ENCODE peak calls at places on chromosomes 11 and 22, in eight cellular contexts. One of them, this sample, is unnamed.

GRCh38 chr11:8026982-8027381 is 39.8 kb downstream of the EIF3F start:
- DNase-seq in AG09309: no peak
- DNase-seq in T-helper 1 cell: no peak
- DNase-seq in left cardiac atrium: no peak
- DNase-seq in naive thymus-derived CD4-positive, alpha-beta T cell: no peak
- DNase-seq in GM19239: no peak
- DNase-seq in stomach: no peak
- DNase-seq in pons: no peak
- DNase-seq in this sample: no peak

GRCh38 chr11:112162761-112163669 is 879 bp downstream of the IL18 start:
- DNase-seq in AG09309: no peak
- DNase-seq in pons: no peak
- DNase-seq in GM19239: no peak
- DNase-seq in left cardiac atrium: no peak
- DNase-seq in naive thymus-derived CD4-positive, alpha-beta T cell: no peak
- DNase-seq in stomach: no peak
- DNase-seq in T-helper 1 cell: no peak
- DNase-seq in this sample: no peak

GRCh38 chr11:43327987-43328386 is 16.2 kb downstream of the API5 start:
- DNase-seq in AG09309: peak
- DNase-seq in stomach: peak
- DNase-seq in naive thymus-derived CD4-positive, alpha-beta T cell: no peak
- DNase-seq in left cardiac atrium: no peak
- DNase-seq in GM19239: no peak
- DNase-seq in T-helper 1 cell: no peak
- DNase-seq in pons: no peak
- DNase-seq in this sample: no peak

GRCh38 chr11:132342408-132342807 is 972.0 kb downstream of the NTM start:
- DNase-seq in naive thymus-derived CD4-positive, alpha-beta T cell: no peak
- DNase-seq in GM19239: no peak
- DNase-seq in T-helper 1 cell: no peak
- DNase-seq in stomach: no peak
- DNase-seq in left cardiac atrium: no peak
- DNase-seq in pons: no peak
- DNase-seq in AG09309: no peak
- DNase-seq in this sample: no peak

GRCh38 chr22:29683536-29683935 is 36.3 kb upstream of the CABP7 start:
- DNase-seq in GM19239: no peak
- DNase-seq in pons: no peak
- DNase-seq in left cardiac atrium: no peak
- DNase-seq in naive thymus-derived CD4-positive, alpha-beta T cell: no peak
- DNase-seq in T-helper 1 cell: no peak
- DNase-seq in AG09309: no peak
- DNase-seq in stomach: no peak
- DNase-seq in this sample: no peak

GRCh38 chr11:9039194-9039593 is 35.4 kb upstream of the NRIP3 start:
- DNase-seq in pons: no peak
- DNase-seq in left cardiac atrium: no peak
- DNase-seq in stomach: no peak
- DNase-seq in AG09309: no peak
- DNase-seq in T-helper 1 cell: no peak
- DNase-seq in GM19239: peak
- DNase-seq in naive thymus-derived CD4-positive, alpha-beta T cell: no peak
- DNase-seq in this sample: no peak

GRCh38 chr22:24244144-24244787 is 616 bp downstream of the GGT5 start:
- DNase-seq in naive thymus-derived CD4-positive, alpha-beta T cell: no peak
- DNase-seq in GM19239: no peak
- DNase-seq in T-helper 1 cell: no peak
- DNase-seq in AG09309: no peak
- DNase-seq in pons: no peak
- DNase-seq in left cardiac atrium: peak
- DNase-seq in stomach: no peak
- DNase-seq in this sample: peak

GRCh38 chr11:12229450-12230229 is 119.2 kb downstream of the MICAL2 start:
- DNase-seq in left cardiac atrium: no peak
- DNase-seq in pons: no peak
- DNase-seq in stomach: peak
- DNase-seq in naive thymus-derived CD4-positive, alpha-beta T cell: no peak
- DNase-seq in GM19239: no peak
- DNase-seq in AG09309: no peak
- DNase-seq in T-helper 1 cell: no peak
- DNase-seq in this sample: no peak

GRCh38 chr22:46797355-46797754 is 34.9 kb downstream of the TBC1D22A start:
- DNase-seq in pons: no peak
- DNase-seq in GM19239: no peak
- DNase-seq in stomach: no peak
- DNase-seq in AG09309: no peak
- DNase-seq in T-helper 1 cell: no peak
- DNase-seq in left cardiac atrium: no peak
- DNase-seq in naive thymus-derived CD4-positive, alpha-beta T cell: no peak
- DNase-seq in this sample: no peak

GRCh38 chr11:10568486-10568941 is at the start of gene LYVE1:
- DNase-seq in T-helper 1 cell: no peak
- DNase-seq in AG09309: no peak
- DNase-seq in left cardiac atrium: peak
- DNase-seq in GM19239: no peak
- DNase-seq in naive thymus-derived CD4-positive, alpha-beta T cell: no peak
- DNase-seq in pons: peak
- DNase-seq in stomach: no peak
- DNase-seq in this sample: no peak

GRCh38 chr11:12482839-12483238 is 105.5 kb downstream of the PARVA start:
- DNase-seq in AG09309: no peak
- DNase-seq in naive thymus-derived CD4-positive, alpha-beta T cell: no peak
- DNase-seq in GM19239: no peak
- DNase-seq in pons: no peak
- DNase-seq in left cardiac atrium: no peak
- DNase-seq in T-helper 1 cell: no peak
- DNase-seq in stomach: no peak
- DNase-seq in this sample: no peak

GRCh38 chr22:30694171-30694637 is 470 bp upstream of the OSBP2 start:
- DNase-seq in GM19239: peak
- DNase-seq in AG09309: no peak
- DNase-seq in left cardiac atrium: peak
- DNase-seq in naive thymus-derived CD4-positive, alpha-beta T cell: peak
- DNase-seq in pons: peak
- DNase-seq in T-helper 1 cell: peak
- DNase-seq in stomach: peak
- DNase-seq in this sample: peak

GRCh38 chr11:70552441-70553150 is 154.3 kb downstream of the CTTN start:
- DNase-seq in naive thymus-derived CD4-positive, alpha-beta T cell: no peak
- DNase-seq in T-helper 1 cell: no peak
- DNase-seq in GM19239: no peak
- DNase-seq in pons: no peak
- DNase-seq in AG09309: no peak
- DNase-seq in stomach: no peak
- DNase-seq in left cardiac atrium: no peak
- DNase-seq in this sample: no peak

GRCh38 chr22:24592846-24593809 is at the start of gene LRRC75B:
- DNase-seq in T-helper 1 cell: no peak
- DNase-seq in naive thymus-derived CD4-positive, alpha-beta T cell: no peak
- DNase-seq in AG09309: peak
- DNase-seq in GM19239: peak
- DNase-seq in pons: peak
- DNase-seq in left cardiac atrium: peak
- DNase-seq in stomach: peak
- DNase-seq in this sample: no peak

GRCh38 chr11:92449780-92450179 is 225.2 kb downstream of the FAT3 start:
- DNase-seq in GM19239: no peak
- DNase-seq in naive thymus-derived CD4-positive, alpha-beta T cell: no peak
- DNase-seq in left cardiac atrium: no peak
- DNase-seq in pons: no peak
- DNase-seq in AG09309: no peak
- DNase-seq in T-helper 1 cell: no peak
- DNase-seq in stomach: no peak
- DNase-seq in this sample: no peak

GRCh38 chr11:9455722-9456121 is 5.1 kb upstream of the ZNF143 start:
- DNase-seq in AG09309: no peak
- DNase-seq in stomach: no peak
- DNase-seq in GM19239: no peak
- DNase-seq in pons: no peak
- DNase-seq in naive thymus-derived CD4-positive, alpha-beta T cell: no peak
- DNase-seq in T-helper 1 cell: no peak
- DNase-seq in left cardiac atrium: no peak
- DNase-seq in this sample: no peak

This sample was measured in DMS 273 treated with DMSO at 0.1 percent for 48 hours.